ENCODE peak calls at places on chromosomes 3 and 15, in eight cellular contexts. One of them, this sample, is unnamed. For H3K9me3, the result is how much of the 10 kb centered on the place peaks cover.

GRCh38 chr3:41088882-41089281 is 110.4 kb upstream of the CTNNB1 start:
- DNase-seq in right cardiac atrium: no peak
- DNase-seq in tibial artery: no peak
- DNase-seq in PC-3: no peak
- DNase-seq in SJSA1: no peak
- DNase-seq in colonic mucosa: no peak
- DNase-seq in transverse colon: no peak
- DNase-seq in CD8-positive, alpha-beta T cell: no peak
- DNase-seq in this sample: no peak

GRCh38 chr3:184459355-184459754 is 79.5 kb downstream of the CHRD start:
- DNase-seq in transverse colon: no peak
- DNase-seq in tibial artery: no peak
- DNase-seq in SJSA1: peak
- DNase-seq in right cardiac atrium: no peak
- DNase-seq in CD8-positive, alpha-beta T cell: no peak
- DNase-seq in colonic mucosa: no peak
- DNase-seq in PC-3: peak
- DNase-seq in this sample: no peak

GRCh38 chr15:90000175-90000923 is 775 bp upstream of the ZNF710 start:
- DNase-seq in transverse colon: peak
- DNase-seq in right cardiac atrium: peak
- DNase-seq in SJSA1: peak
- DNase-seq in colonic mucosa: no peak
- DNase-seq in PC-3: no peak
- DNase-seq in CD8-positive, alpha-beta T cell: no peak
- DNase-seq in tibial artery: peak
- DNase-seq in this sample: no peak

GRCh38 chr3:127275287-127275781 is 12.5 kb downstream of the PRR20G start:
- DNase-seq in tibial artery: no peak
- DNase-seq in right cardiac atrium: no peak
- DNase-seq in PC-3: peak
- DNase-seq in transverse colon: no peak
- DNase-seq in SJSA1: no peak
- DNase-seq in colonic mucosa: no peak
- DNase-seq in CD8-positive, alpha-beta T cell: no peak
- DNase-seq in this sample: no peak

GRCh38 chr3:23254875-23255274 is 51.7 kb downstream of the UBE2E2 start:
- DNase-seq in transverse colon: no peak
- DNase-seq in colonic mucosa: no peak
- DNase-seq in right cardiac atrium: no peak
- DNase-seq in CD8-positive, alpha-beta T cell: no peak
- DNase-seq in PC-3: no peak
- DNase-seq in SJSA1: no peak
- DNase-seq in tibial artery: no peak
- DNase-seq in this sample: no peak

GRCh38 chr3:169964176-169964575 is 2.4 kb upstream of the SEC62 start:
- DNase-seq in PC-3: peak
- DNase-seq in right cardiac atrium: no peak
- DNase-seq in SJSA1: no peak
- DNase-seq in colonic mucosa: no peak
- DNase-seq in transverse colon: no peak
- DNase-seq in CD8-positive, alpha-beta T cell: no peak
- DNase-seq in tibial artery: no peak
- DNase-seq in this sample: no peak

GRCh38 chr3:713225-713624 is 379.6 kb upstream of the CNTN6 start:
- DNase-seq in CD8-positive, alpha-beta T cell: no peak
- DNase-seq in tibial artery: no peak
- DNase-seq in SJSA1: no peak
- DNase-seq in right cardiac atrium: no peak
- DNase-seq in colonic mucosa: no peak
- DNase-seq in transverse colon: no peak
- DNase-seq in PC-3: peak
- DNase-seq in this sample: no peak

GRCh38 chr15:57035664-57036063 is 117.2 kb downstream of the TCF12 start:
- DNase-seq in colonic mucosa: no peak
- DNase-seq in right cardiac atrium: no peak
- DNase-seq in PC-3: no peak
- DNase-seq in tibial artery: no peak
- DNase-seq in transverse colon: no peak
- DNase-seq in SJSA1: no peak
- DNase-seq in CD8-positive, alpha-beta T cell: no peak
- DNase-seq in this sample: no peak

GRCh38 chr3:31541102-31541501 is 8.4 kb downstream of the STT3B start:
- DNase-seq in colonic mucosa: no peak
- DNase-seq in SJSA1: no peak
- DNase-seq in PC-3: peak
- DNase-seq in transverse colon: no peak
- DNase-seq in CD8-positive, alpha-beta T cell: no peak
- DNase-seq in tibial artery: no peak
- DNase-seq in right cardiac atrium: no peak
- DNase-seq in this sample: no peak

GRCh38 chr3:165283328-165283727 is 87.1 kb upstream of the SLITRK3 start:
- DNase-seq in right cardiac atrium: no peak
- DNase-seq in PC-3: no peak
- DNase-seq in transverse colon: no peak
- DNase-seq in colonic mucosa: no peak
- DNase-seq in SJSA1: no peak
- DNase-seq in CD8-positive, alpha-beta T cell: no peak
- DNase-seq in tibial artery: no peak
- DNase-seq in this sample: no peak

GRCh38 chr15:64635486-64635815 is 139.9 kb downstream of the RBPMS2 start:
- DNase-seq in tibial artery: peak
- DNase-seq in right cardiac atrium: peak
- DNase-seq in CD8-positive, alpha-beta T cell: no peak
- DNase-seq in transverse colon: no peak
- DNase-seq in PC-3: no peak
- DNase-seq in SJSA1: no peak
- DNase-seq in colonic mucosa: peak
- DNase-seq in this sample: no peak

GRCh38 chr3:46693897-46694235 is 387 bp upstream of the ALS2CL start:
- DNase-seq in PC-3: no peak
- DNase-seq in transverse colon: peak
- DNase-seq in right cardiac atrium: no peak
- DNase-seq in CD8-positive, alpha-beta T cell: peak
- DNase-seq in SJSA1: no peak
- DNase-seq in tibial artery: peak
- DNase-seq in colonic mucosa: no peak
- DNase-seq in this sample: no peak

GRCh38 chr3:99702953-99703352 is 64.6 kb downstream of the COL8A1 start:
- DNase-seq in PC-3: no peak
- DNase-seq in tibial artery: no peak
- DNase-seq in CD8-positive, alpha-beta T cell: no peak
- DNase-seq in SJSA1: no peak
- DNase-seq in transverse colon: no peak
- DNase-seq in right cardiac atrium: no peak
- DNase-seq in colonic mucosa: no peak
- DNase-seq in this sample: no peak

GRCh38 chr3:33221241-33221640 is 2.6 kb upstream of the SUSD5 start:
- DNase-seq in transverse colon: no peak
- DNase-seq in CD8-positive, alpha-beta T cell: no peak
- DNase-seq in right cardiac atrium: no peak
- DNase-seq in tibial artery: no peak
- DNase-seq in SJSA1: no peak
- DNase-seq in colonic mucosa: no peak
- DNase-seq in PC-3: no peak
- DNase-seq in this sample: no peak

GRCh38 chr3:45984331-45985312 is 11.0 kb downstream of the FYCO1 start:
- DNase-seq in colonic mucosa: no peak
- DNase-seq in PC-3: no peak
- DNase-seq in right cardiac atrium: no peak
- DNase-seq in transverse colon: no peak
- DNase-seq in SJSA1: no peak
- DNase-seq in CD8-positive, alpha-beta T cell: no peak
- DNase-seq in tibial artery: no peak
- DNase-seq in this sample: no peak

GRCh38 chr3:111667621-111668239 is 72.6 kb upstream of the ZBED2 start:
- DNase-seq in tibial artery: peak
- DNase-seq in colonic mucosa: peak
- DNase-seq in transverse colon: peak
- DNase-seq in PC-3: no peak
- DNase-seq in CD8-positive, alpha-beta T cell: peak
- DNase-seq in right cardiac atrium: peak
- DNase-seq in SJSA1: no peak
- DNase-seq in this sample: no peak

GRCh38 chr3:197151562-197151961 is 121.9 kb upstream of the MELTF start:
- DNase-seq in colonic mucosa: no peak
- DNase-seq in SJSA1: peak
- DNase-seq in transverse colon: no peak
- DNase-seq in tibial artery: peak
- DNase-seq in right cardiac atrium: no peak
- DNase-seq in CD8-positive, alpha-beta T cell: no peak
- DNase-seq in PC-3: peak
- DNase-seq in this sample: no peak

GRCh38 chr15:70023064-70023768 is 74.5 kb downstream of the TLE3 start:
- DNase-seq in CD8-positive, alpha-beta T cell: peak
- DNase-seq in PC-3: peak
- DNase-seq in right cardiac atrium: no peak
- DNase-seq in colonic mucosa: no peak
- DNase-seq in SJSA1: peak
- DNase-seq in transverse colon: no peak
- DNase-seq in tibial artery: no peak
- DNase-seq in this sample: no peak

GRCh38 chr3:98188553-98188952 is 22.1 kb downstream of the OR5H15 start:
- DNase-seq in PC-3: peak
- DNase-seq in tibial artery: no peak
- DNase-seq in CD8-positive, alpha-beta T cell: no peak
- DNase-seq in colonic mucosa: no peak
- DNase-seq in transverse colon: no peak
- DNase-seq in SJSA1: peak
- DNase-seq in right cardiac atrium: no peak
- DNase-seq in this sample: peak

DNA sequence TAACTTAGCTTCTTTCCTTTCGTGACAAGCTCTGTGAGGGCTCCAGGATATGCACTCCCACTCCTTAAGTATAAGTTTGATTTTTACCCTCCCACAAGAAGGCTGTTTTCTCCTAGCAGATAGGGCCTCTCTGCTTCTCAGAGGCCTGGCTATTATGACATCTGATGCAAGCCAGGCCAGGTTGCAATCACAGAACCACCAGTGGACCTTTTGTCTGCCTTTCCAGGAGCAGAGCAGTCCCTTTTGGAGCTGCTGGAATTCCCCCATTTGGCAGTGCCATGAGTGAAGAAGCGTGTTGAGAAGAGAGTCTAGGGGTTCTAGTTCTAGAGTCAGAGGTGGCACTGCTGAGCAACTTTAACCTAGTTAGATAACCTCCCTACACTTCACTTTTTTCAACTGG is 1004.3 kb upstream of the SEMA6D start:
- DNase-seq in tibial artery: no peak
- DNase-seq in colonic mucosa: no peak
- DNase-seq in SJSA1: no peak
- DNase-seq in CD8-positive, alpha-beta T cell: no peak
- DNase-seq in PC-3: no peak
- DNase-seq in right cardiac atrium: no peak
- DNase-seq in transverse colon: no peak
- DNase-seq in this sample: no peak
- H3K9me3 ChIP-seq in tibial artery: under half
- H3K9me3 ChIP-seq in colonic mucosa: under half
- H3K9me3 ChIP-seq in SJSA1: under half
- H3K9me3 ChIP-seq in CD8-positive, alpha-beta T cell: under half
- H3K9me3 ChIP-seq in PC-3: under half
- H3K9me3 ChIP-seq in right cardiac atrium: under half
- H3K9me3 ChIP-seq in transverse colon: under half
- H3K9me3 ChIP-seq in this sample: under half

GRCh38 chr15:31347067-31347975 is 20.7 kb downstream of the KLF13 start:
- DNase-seq in transverse colon: no peak
- DNase-seq in PC-3: no peak
- DNase-seq in right cardiac atrium: no peak
- DNase-seq in tibial artery: no peak
- DNase-seq in colonic mucosa: no peak
- DNase-seq in CD8-positive, alpha-beta T cell: peak
- DNase-seq in SJSA1: no peak
- DNase-seq in this sample: no peak
- H3K27ac ChIP-seq in transverse colon: peak
- H3K27ac ChIP-seq in PC-3: no peak
- H3K27ac ChIP-seq in right cardiac atrium: peak
- H3K27ac ChIP-seq in tibial artery: no peak
- H3K27ac ChIP-seq in colonic mucosa: peak
- H3K27ac ChIP-seq in CD8-positive, alpha-beta T cell: peak
- H3K27ac ChIP-seq in SJSA1: peak
- H3K27ac ChIP-seq in this sample: no peak

GRCh38 chr3:56787258-56787777 is 14.4 kb downstream of the ARHGEF3 start:
- DNase-seq in PC-3: no peak
- DNase-seq in SJSA1: no peak
- DNase-seq in tibial artery: no peak
- DNase-seq in colonic mucosa: no peak
- DNase-seq in transverse colon: no peak
- DNase-seq in right cardiac atrium: no peak
- DNase-seq in CD8-positive, alpha-beta T cell: no peak
- DNase-seq in this sample: no peak
- H3K9me3 ChIP-seq in PC-3: under half
- H3K9me3 ChIP-seq in SJSA1: under half
- H3K9me3 ChIP-seq in tibial artery: under half
- H3K9me3 ChIP-seq in colonic mucosa: under half
- H3K9me3 ChIP-seq in transverse colon: under half
- H3K9me3 ChIP-seq in right cardiac atrium: under half
- H3K9me3 ChIP-seq in CD8-positive, alpha-beta T cell: under half
- H3K9me3 ChIP-seq in this sample: under half

GRCh38 chr3:122777563-122777962 is 16.1 kb downstream of the HSPBAP1 start:
- DNase-seq in CD8-positive, alpha-beta T cell: no peak
- DNase-seq in right cardiac atrium: no peak
- DNase-seq in colonic mucosa: no peak
- DNase-seq in transverse colon: no peak
- DNase-seq in tibial artery: no peak
- DNase-seq in PC-3: no peak
- DNase-seq in SJSA1: no peak
- DNase-seq in this sample: no peak

GRCh38 chr3:122774564-122774963 is 19.1 kb downstream of the HSPBAP1 start:
- DNase-seq in transverse colon: no peak
- DNase-seq in colonic mucosa: no peak
- DNase-seq in CD8-positive, alpha-beta T cell: no peak
- DNase-seq in SJSA1: no peak
- DNase-seq in tibial artery: no peak
- DNase-seq in PC-3: no peak
- DNase-seq in right cardiac atrium: no peak
- DNase-seq in this sample: no peak

GRCh38 chr3:122777077-122777476 is 16.6 kb downstream of the HSPBAP1 start:
- DNase-seq in CD8-positive, alpha-beta T cell: no peak
- DNase-seq in SJSA1: no peak
- DNase-seq in PC-3: peak
- DNase-seq in right cardiac atrium: no peak
- DNase-seq in colonic mucosa: no peak
- DNase-seq in tibial artery: no peak
- DNase-seq in transverse colon: no peak
- DNase-seq in this sample: no peak

GRCh38 chr3:122773856-122774535 is 19.6 kb downstream of the HSPBAP1 start:
- DNase-seq in transverse colon: no peak
- DNase-seq in CD8-positive, alpha-beta T cell: no peak
- DNase-seq in tibial artery: no peak
- DNase-seq in PC-3: no peak
- DNase-seq in SJSA1: no peak
- DNase-seq in colonic mucosa: no peak
- DNase-seq in right cardiac atrium: no peak
- DNase-seq in this sample: no peak

DNA sequence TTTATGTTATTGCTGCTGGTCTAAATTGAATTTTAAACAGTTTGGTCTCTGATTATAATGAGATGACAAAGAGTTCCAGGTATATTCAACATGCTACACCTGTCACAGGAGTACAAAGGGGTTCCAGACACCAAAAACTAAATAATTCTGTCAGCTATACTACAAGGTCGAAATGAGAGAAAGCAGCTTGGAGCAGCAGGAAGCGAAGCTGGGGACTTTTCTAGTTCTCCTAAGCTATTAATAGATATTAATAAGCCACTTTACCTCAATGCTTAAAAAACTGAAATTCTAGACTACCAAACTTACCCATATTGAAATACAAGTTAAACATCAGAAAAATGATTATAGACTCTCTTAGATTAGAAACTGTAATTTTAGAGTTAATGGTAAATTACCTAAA is 17.0 kb downstream of the HSPBAP1 start:
- DNase-seq in right cardiac atrium: no peak
- DNase-seq in colonic mucosa: no peak
- DNase-seq in tibial artery: no peak
- DNase-seq in SJSA1: no peak
- DNase-seq in PC-3: no peak
- DNase-seq in CD8-positive, alpha-beta T cell: no peak
- DNase-seq in transverse colon: no peak
- DNase-seq in this sample: no peak
- H3K27ac ChIP-seq in right cardiac atrium: no peak
- H3K27ac ChIP-seq in colonic mucosa: no peak
- H3K27ac ChIP-seq in tibial artery: no peak
- H3K27ac ChIP-seq in SJSA1: no peak
- H3K27ac ChIP-seq in PC-3: no peak
- H3K27ac ChIP-seq in CD8-positive, alpha-beta T cell: no peak
- H3K27ac ChIP-seq in transverse colon: no peak
- H3K27ac ChIP-seq in this sample: no peak

This sample was measured in iPS DF 6.9.